ENCODE peak calls at places on chromosomes 4 and X, in four cellular contexts. R is A549, T is IMR-90, X is tibial artery. U is an unnamed sample.
A peak's percentile ranks its signal among the peaks of the same experiment; 100 is the strongest.

GRCh38 chr4:67122029-67122428 is 423.3 kb downstream of the CENPC start:
- DNase-seq in R (no peak), X (no peak), T (no peak), U (no peak)

GRCh38 chr4:141548791-141549190 is 87.6 kb upstream of the IL15 start:
- DNase-seq in X (no peak), R (no peak), T (peak; percentile 64), U (no peak)

GRCh38 chr4:102338405-102338804 is 6.9 kb downstream of the SLC39A8 start:
- DNase-seq in T (no peak), X (no peak), R (no peak), U (no peak)

GRCh38 chrX:63354484-63354883 is 3.4 kb upstream of the SPIN4 start:
- DNase-seq in T (no peak), R (no peak), X (no peak), U (no peak)

GRCh38 chr4:105215609-105216313 is 69.1 kb downstream of the TET2 start:
- DNase-seq in R (no peak), X (no peak), T (peak; percentile 70), U (no peak)

GRCh38 chr4:174437324-174437723 is 85.0 kb downstream of the HPGD start:
- DNase-seq in R (peak; percentile 43), T (peak; percentile 36), X (no peak), U (no peak)

GRCh38 chr4:61374612-61374920 is 174.4 kb downstream of the ADGRL3 start:
- DNase-seq in R (no peak), X (no peak), T (peak; percentile 0), U (no peak)

GRCh38 chr4:25795566-25796454 is 67.0 kb downstream of the SEL1L3 start:
- DNase-seq in R (no peak), X (no peak), T (peak; percentile 83), U (no peak)

GRCh38 chr4:8294775-8295174 is 25.2 kb downstream of the HTRA3 start:
- DNase-seq in X (no peak), T (no peak), R (no peak), U (no peak)

GRCh38 chr4:129362685-129363274 is 266.8 kb downstream of the C4orf33 start:
- DNase-seq in R (peak; percentile 31), T (peak; percentile 60), X (peak; percentile 46), U (peak; percentile 7)

GRCh38 chr4:184250795-184251679 is 33.4 kb upstream of the ENPP6 start:
- DNase-seq in R (peak; percentile 22), T (peak; percentile 60), X (no peak), U (no peak)

GRCh38 chr4:1011022-1011694 is at the start of gene FGFRL1:
- DNase-seq in T (peak; percentile 77), R (peak; percentile 69), X (peak; percentile 88), U (peak; percentile 95)

GRCh38 chr4:1008840-1009646 is 2.4 kb upstream of the FGFRL1 start:
- DNase-seq in T (no peak), R (no peak), X (peak; percentile 46), U (peak; percentile 44)

GRCh38 chr4:1010522-1011021 is 854 bp upstream of the FGFRL1 start:
- DNase-seq in R (no peak), X (peak; percentile 84), T (peak; percentile 68), U (peak; percentile 65)

GRCh38 chr4:1012031-1012739 is 759 bp downstream of the FGFRL1 start:
- DNase-seq in X (no peak), R (no peak), T (no peak), U (no peak)

DNA sequence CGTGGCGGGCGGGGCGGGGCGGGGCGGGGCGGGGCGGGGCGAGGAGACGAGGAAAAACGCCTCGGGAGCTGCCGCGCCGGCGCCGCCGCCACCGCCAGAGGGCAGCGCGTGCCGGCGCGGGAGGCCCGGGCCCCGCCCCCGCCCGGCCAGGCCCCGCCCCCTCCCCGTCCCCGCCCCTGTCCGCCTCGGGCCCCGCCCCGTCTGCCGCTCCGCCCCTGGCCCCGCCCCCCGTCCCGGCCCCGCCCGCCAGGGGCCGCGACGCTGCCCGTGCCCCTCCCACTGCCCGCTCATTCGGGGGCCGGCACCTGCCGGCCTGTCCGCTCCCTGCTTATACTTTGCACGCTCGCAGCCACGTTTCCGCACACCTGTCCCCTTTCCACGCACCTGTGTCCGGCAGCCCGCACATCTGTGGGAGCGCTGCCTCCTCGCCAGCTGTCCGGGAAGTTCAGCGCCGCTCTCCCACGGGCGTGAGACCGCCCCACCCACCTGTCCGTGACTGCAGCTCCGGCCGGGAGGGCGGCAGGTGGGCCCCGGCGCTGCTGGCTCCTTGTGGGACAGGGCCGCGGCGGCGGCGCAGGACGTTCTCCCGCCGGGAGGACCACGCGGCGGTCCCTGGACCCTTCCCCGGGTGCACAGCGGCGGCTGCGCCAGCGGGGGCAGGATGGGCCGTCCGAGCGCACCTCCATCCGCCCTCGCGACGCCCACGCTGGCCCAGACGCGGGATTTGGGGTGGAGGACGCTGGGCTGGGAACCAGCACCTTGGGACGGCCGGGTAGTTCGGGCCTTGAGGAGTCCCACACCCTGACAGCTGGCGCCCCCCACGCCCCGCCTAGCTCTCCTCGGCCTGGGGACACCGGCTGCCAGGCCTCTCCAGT is 1.5 kb upstream of the FGFRL1 start:
- DNase-seq in X (peak; percentile 55), T (peak; percentile 36), R (no peak), U (peak; percentile 59)
- H3K27ac ChIP-seq in X (peak overlapping the region; percentile 69), T (no peak overlapping the region), R (peak overlapping the region; percentile 94), U (peak overlapping the region; percentile 14)

GRCh38 chrX:115579327-115579726 is 18.4 kb downstream of the PLS3 start:
- DNase-seq in R (no peak), T (no peak), X (no peak), U (no peak)
- H3K4me1 ChIP-seq in R (peaks cover 46% of the 10 kb centered on the region), T (no peaks in the 10 kb centered on the region), X (peaks cover 4% of the 10 kb centered on the region), U (no peaks in the 10 kb centered on the region)

DNA sequence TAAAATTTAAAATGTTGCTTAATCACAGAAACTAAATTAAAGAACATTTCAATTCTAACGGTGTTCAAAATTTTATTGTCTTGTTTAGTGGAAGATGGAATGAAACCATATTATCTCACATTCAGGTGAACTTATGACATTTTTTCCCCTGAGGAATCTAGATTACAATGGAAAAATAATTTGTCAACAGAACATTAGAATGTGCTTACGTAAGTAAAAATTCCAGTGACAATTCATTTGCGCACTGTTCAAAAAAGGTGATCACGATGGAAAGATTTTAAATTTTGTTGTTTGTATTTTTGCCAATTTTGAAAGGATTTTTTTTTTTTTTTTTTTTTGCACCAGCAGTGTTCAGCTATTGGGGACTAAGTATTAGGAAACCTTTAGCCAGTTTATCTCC is 23.3 kb upstream of the SORBS2 start:
- DNase-seq in R (no peak), T (no peak), X (no peak), U (no peak)
- H3K27ac ChIP-seq in R (no peak overlapping the region), T (no peak overlapping the region), X (no peak overlapping the region), U (peak overlapping the region; percentile 82)

GRCh38 chr4:52251864-52252263 is 200.8 kb downstream of the SPATA18 start:
- DNase-seq in R (no peak), T (no peak), X (no peak), U (no peak)
- H3K4me1 ChIP-seq in R (no peaks in the 10 kb centered on the region), T (no peaks in the 10 kb centered on the region), X (peaks cover 9% of the 10 kb centered on the region), U (no peaks in the 10 kb centered on the region)

DNA sequence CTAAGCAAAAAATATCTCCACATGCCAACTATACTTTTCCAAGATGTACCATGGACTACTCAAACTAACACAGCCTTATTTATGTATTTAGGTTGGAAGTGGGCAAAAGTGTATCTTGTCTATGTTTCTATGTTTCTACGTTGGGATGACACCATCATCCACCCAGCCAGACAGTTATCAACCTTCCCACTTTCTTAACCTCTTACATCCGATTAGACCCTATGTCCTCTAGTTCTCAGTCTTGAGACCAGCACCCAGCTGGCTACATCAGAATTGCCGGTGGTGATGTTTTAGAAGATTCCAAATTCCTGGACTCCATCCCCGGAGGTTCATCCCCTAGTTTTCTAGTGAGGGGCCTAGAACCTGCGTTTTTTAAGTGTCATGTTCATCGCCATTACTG is 1.0 kb upstream of the AASDH start:
- DNase-seq in X (no peak), R (no peak), T (no peak), U (no peak)
- H3K27ac ChIP-seq in X (peak overlapping the region; percentile 81), R (peak overlapping the region; percentile 97), T (peak overlapping the region; percentile 30), U (peak overlapping the region; percentile 97)

GRCh38 chr4:10092481-10093272 is 23.9 kb downstream of the WDR1 start:
- DNase-seq in R (no peak), X (no peak), T (no peak), U (peak; percentile 59)
- H3K4me1 ChIP-seq in R (peaks cover 21% of the 10 kb centered on the region), X (peaks cover 58% of the 10 kb centered on the region), T (peaks cover 47% of the 10 kb centered on the region), U (peaks cover 86% of the 10 kb centered on the region)

DNA sequence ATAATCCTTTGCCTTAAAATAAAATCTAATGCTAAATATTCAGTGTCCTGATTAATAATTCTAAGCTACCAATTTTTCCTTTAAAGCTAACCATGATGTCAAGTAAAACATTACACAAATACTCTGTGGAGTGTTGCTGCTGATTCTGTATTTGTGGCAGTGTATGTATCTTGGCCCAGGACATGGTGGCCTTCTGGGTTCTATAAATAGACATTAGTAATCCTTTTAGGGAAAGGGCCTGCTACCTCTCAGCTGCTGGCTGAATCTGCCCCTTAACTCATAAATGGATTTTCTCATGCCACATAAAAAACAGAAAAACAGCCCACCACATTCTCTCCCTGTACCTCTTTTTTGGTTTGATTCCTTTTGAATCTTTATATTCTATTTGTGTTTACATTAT is 1.2 kb upstream of the XK start:
- DNase-seq in T (no peak), X (no peak), R (no peak), U (no peak)
- H3K27ac ChIP-seq in T (no peak overlapping the region), X (peak overlapping the region; percentile 91), R (no peak overlapping the region), U (peak overlapping the region; percentile 82)

DNA sequence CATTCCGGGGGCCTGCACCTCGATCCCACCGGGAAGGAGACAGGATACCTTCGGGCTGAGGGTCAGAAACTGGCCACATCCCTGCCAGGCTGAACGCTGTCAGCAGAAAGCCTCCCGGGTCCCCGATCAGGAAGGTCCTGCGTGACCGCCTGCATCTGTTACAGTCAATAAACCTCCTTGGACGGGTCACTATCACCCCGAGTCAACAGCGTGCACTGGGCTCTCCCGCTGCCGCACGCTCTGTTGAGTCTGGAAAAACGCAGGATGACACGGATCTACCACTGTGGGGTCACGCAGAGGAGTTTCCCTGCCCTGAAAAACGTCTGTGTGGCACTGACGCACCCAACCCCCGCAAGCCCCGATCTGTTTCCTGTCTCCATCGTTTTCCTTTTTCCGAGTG is 12.1 kb downstream of the PPP2R3B start:
- DNase-seq in R (no peak), T (peak; percentile 19), X (no peak), U (no peak)
- H3K4me1 ChIP-seq in R (peaks cover 7% of the 10 kb centered on the region), T (peaks cover 4% of the 10 kb centered on the region), X (peaks cover 18% of the 10 kb centered on the region), U (peaks cover 34% of the 10 kb centered on the region)

U was measured in heart right ventricle.